ENCODE peak calls at places on chromosomes 16 and 17, in four cellular contexts. T, E, A and H are unnamed samples.

GRCh38 chr17:77548967-77549366 is 408.2 kb downstream of the SEC14L1 start:
- DNase-seq in T (no peak), E (no peak), A (no peak), H (no peak)

GRCh38 chr17:16428098-16428882 is 12.9 kb downstream of the TRPV2 start:
- DNase-seq in T (peak), E (no peak), A (peak), H (peak)

GRCh38 chr17:58383892-58384462 is 32.0 kb upstream of the SUPT4H1 start:
- DNase-seq in T (peak), E (no peak), A (no peak), H (no peak)

GRCh38 chr17:13977837-13978236 is 91.5 kb upstream of the COX10 start:
- DNase-seq in T (no peak), E (no peak), A (no peak), H (no peak)

GRCh38 chr16:63466-63865 is 9.0 kb downstream of the RHBDF1 start:
- DNase-seq in T (no peak), E (no peak), A (no peak), H (no peak)

GRCh38 chr17:49125449-49125848 is 7.1 kb upstream of the B4GALNT2 start:
- DNase-seq in T (no peak), E (no peak), A (no peak), H (no peak)

GRCh38 chr17:65198653-65199382 is 61.6 kb downstream of the RGS9 start:
- DNase-seq in T (peak), E (peak), A (peak), H (no peak)

GRCh38 chr17:42312035-42312284 is 23.7 kb downstream of the STAT5A start:
- DNase-seq in T (no peak), E (no peak), A (no peak), H (no peak)

GRCh38 chr17:18314059-18314730 is 599 bp downstream of the TOP3A start:
- DNase-seq in T (no peak), E (no peak), A (no peak), H (no peak)

GRCh38 chr17:65283704-65284103 is 146.5 kb downstream of the RGS9 start:
- DNase-seq in T (no peak), E (no peak), A (no peak), H (no peak)

GRCh38 chr16:79089735-79090284 is 510.7 kb downstream of the MAF start:
- DNase-seq in T (no peak), E (peak), A (no peak), H (no peak)

GRCh38 chr17:65656390-65657250 is 95.2 kb upstream of the AXIN2 start:
- DNase-seq in T (peak), E (peak), A (no peak), H (no peak)

GRCh38 chr17:30203471-30203981 is 32.0 kb downstream of the SLC6A4 start:
- DNase-seq in T (no peak), E (no peak), A (peak), H (peak)

GRCh38 chr17:82880620-82881019 is 40.8 kb upstream of the ZNF750 start:
- DNase-seq in T (no peak), E (no peak), A (no peak), H (no peak)

GRCh38 chr17:77701996-77702395 is 256.5 kb upstream of the TNRC6C start:
- DNase-seq in T (no peak), E (no peak), A (no peak), H (no peak)

GRCh38 chr17:63185420-63185819 is 219.4 kb downstream of the TANC2 start:
- DNase-seq in T (no peak), E (no peak), A (no peak), H (no peak)

GRCh38 chr16:67509016-67509415 is 19.6 kb upstream of the RIPOR1 start:
- DNase-seq in T (no peak), E (no peak), A (no peak), H (no peak)

GRCh38 chr17:17387017-17387416 is 83.8 kb downstream of the NT5M start:
- DNase-seq in T (no peak), E (no peak), A (no peak), H (no peak)

GRCh38 chr17:72270530-72270929 is 149.7 kb downstream of the SOX9 start:
- DNase-seq in T (no peak), E (no peak), A (no peak), H (no peak)

GRCh38 chr17:15398736-15399331 is 57.4 kb upstream of the TEKT3 start:
- DNase-seq in T (peak), E (no peak), A (no peak), H (no peak)

GRCh38 chr17:64984776-64985521 is 65.7 kb upstream of the LRRC37A3 start:
- DNase-seq in T (peak), E (no peak), A (peak), H (no peak)

GRCh38 chr17:50934672-50935200 is 68.6 kb upstream of the TOB1 start:
- DNase-seq in T (no peak), E (no peak), A (peak), H (no peak)

GRCh38 chr17:68512967-68513474 is 791 bp downstream of the PRKAR1A start:
- DNase-seq in T (no peak), E (no peak), A (peak), H (no peak)

GRCh38 chr17:27417596-27418365 is 38.5 kb upstream of the KSR1 start:
- DNase-seq in T (no peak), E (no peak), A (no peak), H (no peak)

GRCh38 chr17:12765544-12765943 is 23.8 kb upstream of the ARHGAP44 start:
- DNase-seq in T (no peak), E (no peak), A (peak), H (no peak)

GRCh38 chr17:1143573-1143972 is 36.2 kb downstream of the ABR start:
- DNase-seq in T (no peak), E (no peak), A (no peak), H (no peak)

GRCh38 chr16:1580956-1581355 is 30.9 kb downstream of the IFT140 start:
- DNase-seq in T (no peak), E (no peak), A (no peak), H (no peak)

GRCh38 chr17:55806745-55807466 is 56.1 kb downstream of the PCTP start:
- DNase-seq in T (no peak), E (no peak), A (no peak), H (no peak)

DNA sequence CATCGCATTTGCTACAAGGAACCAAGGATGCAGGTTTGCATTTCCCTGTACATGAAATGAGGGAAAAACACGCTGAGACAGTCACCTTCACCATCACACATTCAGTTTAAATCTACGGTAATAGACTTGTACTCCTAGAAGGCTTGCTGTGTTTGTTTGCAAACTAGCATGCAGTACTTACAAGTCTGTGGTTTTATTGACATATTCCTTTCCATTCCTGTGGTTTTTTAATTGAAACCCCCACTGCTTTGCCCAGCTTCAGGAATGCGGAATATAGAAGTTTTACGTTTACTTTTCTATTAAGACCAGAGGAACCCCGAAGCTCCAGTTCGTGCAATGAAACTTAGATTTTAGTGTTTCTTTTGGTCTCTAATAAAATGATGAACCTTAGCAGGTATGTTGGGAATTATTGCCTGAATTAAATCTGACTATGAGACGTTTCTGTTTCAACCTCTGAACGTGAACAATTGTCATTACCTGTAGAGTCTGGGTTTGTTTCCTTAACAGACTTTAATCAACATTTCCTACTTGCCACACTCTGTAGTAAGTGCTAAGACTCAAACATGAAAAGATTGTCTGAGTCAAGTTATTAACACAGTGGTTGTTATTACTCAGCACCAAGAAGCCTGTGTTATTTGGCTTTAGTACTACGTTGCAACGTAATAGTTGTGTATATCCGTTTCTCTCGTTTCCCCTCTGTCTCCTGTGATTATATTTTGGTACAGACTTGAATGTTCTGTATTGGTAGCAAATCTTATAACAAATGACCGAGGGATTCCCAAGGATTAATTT is 793.3 kb upstream of the GOT2 start:
- DNase-seq in T (no peak), E (no peak), A (no peak), H (no peak)
- TF ChIP-seq TCF7 in T (no peak), E (no peak), A (no peak), H (no peak)

GRCh38 chr17:43714338-43715149 is 44.0 kb downstream of the SOST start:
- DNase-seq in T (no peak), E (no peak), A (no peak), H (no peak)
- TF ChIP-seq ETV6 in T (no peak), E (no peak), A (no peak), H (no peak)

DNA sequence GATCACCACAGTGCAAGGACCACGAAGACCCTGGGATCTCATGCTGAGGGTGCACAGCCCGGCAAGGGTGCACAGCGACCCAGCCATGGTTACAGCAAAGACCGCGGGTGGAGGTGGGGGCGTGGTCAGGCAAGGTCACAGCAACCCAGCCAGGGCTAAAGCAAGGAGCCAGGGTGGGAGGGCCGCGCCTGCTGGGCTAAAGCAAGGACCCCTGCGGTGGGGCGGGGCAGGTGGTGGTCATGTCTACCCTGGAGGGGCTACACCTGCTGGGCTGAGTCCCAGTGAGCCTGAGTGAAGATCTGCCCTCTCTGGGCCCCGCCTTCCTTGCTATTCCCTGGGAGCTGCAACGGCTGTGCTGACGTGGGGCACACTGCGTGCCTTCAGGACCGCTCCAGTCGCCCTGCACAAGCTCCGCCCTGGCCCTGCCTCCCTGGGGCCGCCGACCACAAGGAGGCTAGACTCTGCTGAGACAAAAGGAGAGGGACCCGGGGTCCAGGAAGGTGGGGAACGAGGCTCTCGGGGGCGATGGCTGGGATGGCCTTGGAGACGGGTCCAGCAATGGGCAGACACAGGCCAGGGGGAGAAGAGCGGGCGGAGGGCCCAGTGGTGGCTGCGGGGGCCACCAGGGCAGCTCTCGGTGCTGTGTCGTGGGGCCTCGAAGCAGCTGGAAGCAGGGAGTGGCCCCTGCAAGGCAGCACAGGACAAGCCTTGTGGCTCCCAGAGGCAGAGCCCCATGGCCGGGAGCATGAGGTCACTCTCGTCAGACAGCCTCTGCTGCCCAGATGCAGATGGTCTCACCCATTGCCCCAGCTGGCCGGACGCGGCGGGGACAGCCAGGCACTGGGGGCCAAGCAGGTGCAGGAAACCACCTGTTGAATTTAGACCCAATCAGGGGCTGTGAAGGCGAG is 52.8 kb downstream of the CBFA2T3 start:
- DNase-seq in T (peak), E (no peak), A (no peak), H (no peak)
- TF ChIP-seq ATF2 in T (no peak), E (no peak), A (no peak), H (no peak)

DNA sequence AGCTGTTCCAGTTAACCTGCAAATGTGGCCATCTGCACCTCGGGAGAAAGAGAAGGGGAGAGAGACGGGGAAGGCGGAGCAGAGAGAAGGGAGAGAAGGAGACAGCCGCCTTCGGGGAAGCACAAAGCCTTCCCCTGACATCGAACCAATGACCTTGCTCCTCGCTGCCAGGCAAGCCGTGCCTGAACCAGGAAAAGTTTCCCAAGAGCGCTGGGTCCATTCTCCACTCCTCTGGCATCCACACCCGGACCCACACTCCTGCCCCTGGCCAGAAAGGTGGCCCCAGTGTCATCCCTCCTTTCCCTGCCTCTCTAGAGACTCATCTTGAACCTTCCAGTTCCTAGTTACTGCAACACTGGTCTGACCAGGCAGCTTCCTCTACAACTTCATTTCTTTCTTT is 175.0 kb downstream of the C16orf78 start:
- DNase-seq in T (no peak), E (no peak), A (no peak), H (no peak)
- TF ChIP-seq TCF7 in T (no peak), E (no peak), A (no peak), H (no peak)

GRCh38 chr17:81737947-81738800 is 26.1 kb downstream of the SLC25A10 start:
- DNase-seq in T (no peak), E (no peak), A (no peak), H (no peak)
- TF ChIP-seq ETV6 in T (no peak), E (no peak), A (no peak), H (no peak)